ENCODE peak calls at places on chromosomes 4 and X, in nine cellular contexts. J is tibial artery, U is upper lobe of right lung, T is cardiac muscle cell, C is fibroblast of lung, L is psoas muscle, E is MM.1S, F is left ventricle myocardium inferior, H is transverse colon. Z is an unnamed sample.

GRCh38 chrX:68719904-68720614 is 72.6 kb downstream of the STARD8 start:
- DNase-seq in H (no peak), T (no peak), F (no peak), J (no peak), C (peak; percentile 1), U (no peak), L (peak; percentile 32), E (peak; percentile 6), Z (no peak)

GRCh38 chr4:56374956-56375355 is 12.3 kb downstream of the AASDH start:
- DNase-seq in J (no peak), T (no peak), L (no peak), F (no peak), U (no peak), C (no peak), H (no peak), E (no peak), Z (no peak)

GRCh38 chrX:39730671-39731389 is 366.9 kb downstream of the BCOR start:
- DNase-seq in F (peak; percentile 69), U (peak; percentile 65), E (peak; percentile 27), H (peak; percentile 67), C (peak; percentile 89), T (peak; percentile 79), J (peak; percentile 71), L (peak; percentile 82), Z (peak; percentile 68)

GRCh38 chr4:7309176-7309575 is 116.8 kb downstream of the SORCS2 start:
- DNase-seq in T (no peak), E (no peak), U (no peak), C (no peak), L (no peak), H (no peak), J (no peak), F (peak; percentile 27), Z (no peak)

GRCh38 chr4:76641351-76641750 is 206.3 kb downstream of the SHROOM3 start:
- DNase-seq in C (no peak), E (no peak), J (no peak), U (no peak), T (no peak), F (no peak), L (no peak), H (no peak), Z (no peak)

GRCh38 chr4:87492617-87493016 is 36.6 kb downstream of the SPARCL1 start:
- DNase-seq in J (no peak), H (no peak), L (no peak), T (peak; percentile 73), U (no peak), F (no peak), C (peak; percentile 52), E (no peak), Z (no peak)

GRCh38 chrX:139120760-139121159 is 409.2 kb upstream of the FGF13 start:
- DNase-seq in T (no peak), L (no peak), J (no peak), C (no peak), U (no peak), H (no peak), E (no peak), F (no peak), Z (no peak)

GRCh38 chr4:174553828-174554227 is 31.5 kb upstream of the HPGD start:
- DNase-seq in C (peak; percentile 55), E (peak; percentile 11), L (no peak), U (no peak), H (no peak), F (no peak), J (no peak), T (peak; percentile 29), Z (no peak)

GRCh38 chr4:32462944-32463343 is 1742.8 kb downstream of the PCDH7 start:
- DNase-seq in L (no peak), T (peak; percentile 49), J (no peak), E (peak; percentile 31), H (no peak), U (no peak), C (peak; percentile 45), F (no peak), Z (no peak)

GRCh38 chr4:184189966-184190365 is 27.7 kb downstream of the ENPP6 start:
- DNase-seq in C (no peak), F (no peak), T (no peak), L (no peak), U (no peak), H (no peak), J (no peak), E (no peak), Z (no peak)

DNA sequence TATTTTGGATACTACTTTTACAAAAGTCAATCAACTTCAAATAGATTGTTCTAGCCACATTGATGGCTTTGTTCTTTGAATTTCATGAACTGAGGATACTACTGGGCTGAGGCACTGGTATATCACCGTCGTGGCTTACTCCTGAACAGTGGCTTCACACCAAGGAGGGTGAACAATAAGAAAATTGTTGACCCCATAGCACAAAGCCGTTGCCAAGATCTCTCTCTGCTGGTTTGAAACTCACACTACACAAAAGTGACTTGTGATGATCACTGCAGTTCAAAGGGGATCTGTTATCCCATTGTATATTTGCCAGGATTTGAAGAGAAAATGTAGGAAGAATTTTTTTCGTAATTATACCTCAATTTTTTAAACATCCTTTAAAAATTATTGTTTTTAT is 119.6 kb downstream of the PDLIM5 start:
- DNase-seq in T (no peak), E (no peak), L (no peak), U (no peak), J (no peak), C (no peak), H (no peak), F (no peak), Z (no peak)
- TF ChIP-seq CTCF in T (no peak), E (no peak), L (no peak), U (no peak), J (no peak), C (no peak), H (no peak), F (no peak), Z (no peak)

DNA sequence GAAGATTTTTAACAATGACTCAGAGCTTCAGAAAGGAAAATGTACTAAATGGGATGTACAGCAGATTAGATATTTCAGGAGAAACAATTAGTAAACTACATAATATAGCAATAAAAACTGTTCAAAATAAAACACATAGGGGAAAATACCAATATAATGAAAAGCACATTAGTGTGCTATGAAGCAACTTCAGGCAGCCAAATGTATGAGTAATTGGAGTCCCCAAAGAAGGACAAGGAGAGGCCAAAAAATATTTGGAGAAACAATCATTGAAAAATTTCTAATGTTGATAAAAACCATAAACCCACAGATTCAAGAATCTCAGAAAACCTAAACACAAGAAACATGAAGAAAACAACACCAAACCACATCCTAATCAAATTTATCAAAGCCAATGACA is 129.3 kb upstream of the CHRDL1 start:
- DNase-seq in J (no peak), E (no peak), C (no peak), H (no peak), L (no peak), F (no peak), T (no peak), U (no peak), Z (no peak)
- H3K27ac ChIP-seq in J (no peak overlapping the region), E (no peak overlapping the region), C (no peak overlapping the region), H (no peak overlapping the region), L (no peak overlapping the region), F (no peak overlapping the region), T (no peak overlapping the region), U (no peak overlapping the region), Z (no peak overlapping the region)

DNA sequence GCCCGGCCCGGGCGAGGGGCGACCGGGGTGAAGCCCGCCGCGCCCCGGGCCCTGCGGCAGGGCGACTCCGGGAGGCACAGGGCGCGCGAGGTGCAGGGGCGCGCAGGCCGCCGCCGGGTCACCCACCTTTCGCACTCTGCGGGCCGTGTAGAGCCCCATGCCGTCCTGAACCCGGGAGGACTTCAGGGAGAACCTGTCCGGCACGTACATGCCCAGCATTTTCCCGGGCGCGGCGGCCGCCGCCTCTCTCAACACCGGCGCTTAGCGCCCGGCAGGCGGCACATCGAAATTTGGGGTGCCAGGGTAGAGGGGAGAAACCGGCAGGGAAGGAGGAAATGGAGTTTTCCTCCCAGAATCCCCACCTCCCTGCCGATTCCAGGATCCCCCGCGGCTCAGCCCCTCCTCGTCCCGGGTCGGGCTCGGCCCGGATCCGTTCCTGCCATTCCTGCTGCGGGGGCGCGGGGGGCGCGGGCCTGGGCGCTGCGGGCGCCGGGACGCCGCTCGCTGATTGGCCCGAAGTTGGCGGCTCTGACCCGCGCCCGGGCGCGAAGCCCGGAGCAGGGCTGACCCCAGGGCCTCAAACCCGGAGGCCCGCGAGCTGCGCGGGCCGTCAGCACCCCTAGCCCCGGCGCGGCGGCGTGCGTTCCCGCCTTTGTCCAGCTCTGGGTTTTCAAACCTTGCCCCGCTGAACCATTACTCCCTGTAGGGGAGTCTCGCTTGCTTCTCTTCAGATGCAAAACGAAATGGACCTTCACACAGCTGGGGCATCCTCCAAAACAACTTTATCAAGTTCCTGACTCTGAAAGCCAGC is at the start of gene PRDM5:
- DNase-seq in C (peak; percentile 71), H (peak; percentile 49), T (peak; percentile 76), J (peak; percentile 29), L (peak; percentile 72), U (peak; percentile 88), E (peak; percentile 82), F (peak; percentile 62), Z (peak; percentile 81)
- TF ChIP-seq CTCF in C (peak; percentile 24), H (peak; percentile 39), T (peak; percentile 12), J (no peak), L (no peak), U (no peak), E (peak; percentile 24), F (peak; percentile 37), Z (no peak)

GRCh38 chrX:103510031-103510430 is 9.3 kb downstream of the RAB40A start:
- DNase-seq in F (no peak), H (no peak), U (no peak), C (no peak), J (no peak), L (no peak), T (no peak), E (no peak), Z (no peak)

GRCh38 chrX:103517246-103517645 is 2.0 kb downstream of the RAB40A start:
- DNase-seq in T (peak; percentile 76), U (no peak), J (no peak), E (no peak), F (no peak), L (no peak), H (no peak), C (peak; percentile 60), Z (no peak)

GRCh38 chrX:103513067-103513466 is 6.2 kb downstream of the RAB40A start:
- DNase-seq in E (no peak), C (no peak), L (no peak), H (no peak), J (no peak), U (no peak), F (no peak), T (no peak), Z (no peak)

GRCh38 chrX:103518571-103518970 is 718 bp downstream of the RAB40A start:
- DNase-seq in F (no peak), E (no peak), J (no peak), U (no peak), L (no peak), T (no peak), C (peak; percentile 36), H (no peak), Z (no peak)

DNA sequence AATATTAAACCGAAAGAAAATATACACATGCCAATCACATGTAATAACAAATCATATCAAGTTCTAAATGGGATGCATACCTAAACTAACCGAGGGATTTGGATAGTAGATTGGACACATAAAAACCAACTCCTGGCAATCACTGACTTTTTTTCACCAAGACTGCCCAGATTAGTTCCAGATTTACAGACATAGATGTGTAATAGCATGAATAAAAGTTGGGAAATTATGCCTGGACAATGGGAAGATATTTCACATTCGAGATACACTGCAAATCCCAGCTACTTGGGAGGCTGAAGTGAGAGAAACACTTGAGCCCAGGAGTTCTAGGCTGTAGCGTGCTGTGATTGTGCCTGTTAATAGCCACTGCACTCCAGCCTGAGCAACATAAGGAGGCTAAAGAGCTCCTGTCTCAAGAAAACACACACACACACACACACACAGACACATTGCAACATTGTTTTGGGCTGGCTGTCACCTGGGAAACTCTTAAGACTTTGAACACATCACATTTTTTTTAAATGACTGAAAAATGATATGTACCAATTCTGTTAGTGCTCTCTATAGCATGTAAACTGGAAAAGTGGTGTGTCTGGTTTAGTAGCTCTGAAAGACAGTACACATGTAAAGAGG is 5.7 kb downstream of the RAB40A start:
- DNase-seq in L (no peak), H (no peak), J (no peak), U (no peak), C (no peak), T (peak; percentile 35), E (no peak), F (no peak), Z (no peak)
- H3K27ac ChIP-seq in L (no peak overlapping the region), H (no peak overlapping the region), J (no peak overlapping the region), U (no peak overlapping the region), C (no peak overlapping the region), T (no peak overlapping the region), E (no peak overlapping the region), F (no peak overlapping the region), Z (no peak overlapping the region)

Z was measured in pancreas.